ENCODE peak calls at places on chromosomes 7 and 10, in ten cellular contexts. X is NB4, W is left ventricle myocardium inferior, I is A549, N is neuronal stem cell, F is neural progenitor cell, C is heart right ventricle, U is fibroblast of villous mesenchyme, R is Panc1, J is heart left ventricle. B is an unnamed sample.

GRCh38 chr7:142323706-142324105 is 65.8 kb upstream of the PRSS58 start:
- DNase-seq in X (peak; percentile 60), W (no peak), I (peak; percentile 17), N (peak; percentile 61), F (peak; percentile 82), C (no peak), U (peak; percentile 6), R (no peak), J (no peak), B (no peak)

GRCh38 chr10:85612833-85613232 is 753.8 kb downstream of the GRID1 start:
- DNase-seq in X (no peak), W (no peak), I (no peak), N (no peak), F (no peak), C (no peak), U (no peak), R (no peak), J (no peak), B (no peak)

GRCh38 chr10:44636625-44637024 is 251.7 kb upstream of the CXCL12 start:
- DNase-seq in X (no peak), W (no peak), I (no peak), N (no peak), F (no peak), C (no peak), U (no peak), R (no peak), J (no peak), B (peak; percentile 97)

GRCh38 chr7:85447004-85447403 is 260.1 kb upstream of the SEMA3D start:
- DNase-seq in X (no peak), W (no peak), I (no peak), N (no peak), F (no peak), C (no peak), U (no peak), R (no peak), J (no peak), B (no peak)

GRCh38 chr10:20670569-20670968 is 226.5 kb downstream of the NEBL start:
- DNase-seq in X (no peak), W (no peak), I (no peak), N (no peak), F (no peak), C (no peak), U (no peak), R (no peak), J (no peak), B (no peak)

GRCh38 chr7:104275900-104276299 is 52.5 kb upstream of the LHFPL3 start:
- DNase-seq in X (peak; percentile 32), W (no peak), I (no peak), N (no peak), F (no peak), C (no peak), U (peak; percentile 5), R (no peak), J (no peak), B (no peak)

GRCh38 chr10:76405932-76406331 is 974.5 kb downstream of the LRMDA start:
- DNase-seq in X (no peak), W (no peak), I (no peak), N (no peak), F (no peak), C (no peak), U (no peak), R (no peak), J (no peak), B (no peak)

GRCh38 chr7:40437498-40437897 is 302.7 kb downstream of the SUGCT start:
- DNase-seq in X (no peak), W (no peak), I (no peak), N (no peak), F (no peak), C (no peak), U (peak; percentile 85), R (peak; percentile 20), J (no peak), B (no peak)

GRCh38 chr7:1357601-1358271 is 101.5 kb downstream of the MICALL2 start:
- DNase-seq in X (peak; percentile 64), W (no peak), I (no peak), N (no peak), F (no peak), C (no peak), U (no peak), R (no peak), J (peak; percentile 40), B (no peak)

GRCh38 chr7:54260868-54261475 is 281.2 kb upstream of the VSTM2A start:
- DNase-seq in X (no peak), W (no peak), I (no peak), N (no peak), F (no peak), C (no peak), U (peak; percentile 30), R (no peak), J (no peak), B (no peak)

GRCh38 chr10:70084189-70084588 is 31.5 kb downstream of the MACROH2A2 start:
- DNase-seq in X (peak; percentile 16), W (no peak), I (no peak), N (no peak), F (no peak), C (no peak), U (no peak), R (no peak), J (no peak), B (no peak)

GRCh38 chr10:110456523-110457091 is 41.1 kb upstream of the DUSP5 start:
- DNase-seq in X (no peak), W (no peak), I (no peak), N (no peak), F (no peak), C (no peak), U (peak; percentile 36), R (no peak), J (no peak), B (no peak)

GRCh38 chr7:28904539-28905143 is 53.5 kb downstream of the TRIL start:
- DNase-seq in X (no peak), W (no peak), I (no peak), N (no peak), F (peak; percentile 34), C (no peak), U (peak; percentile 57), R (no peak), J (no peak), B (no peak)
- H3K4me3 ChIP-seq in X (no peak overlapping the region), W (peak overlapping the region; percentile 43), I (no peak overlapping the region), N (no peak overlapping the region), F (no peak overlapping the region), C (peak overlapping the region; percentile 17), U (peak overlapping the region; percentile 53), R (peak overlapping the region; percentile 19), J (peak overlapping the region; percentile 27), B (no peak overlapping the region)

GRCh38 chr7:88219781-88220747 is at the start of gene SRI:
- DNase-seq in X (peak; percentile 92), W (peak; percentile 88), I (peak; percentile 80), N (peak; percentile 88), F (peak; percentile 92), C (peak; percentile 83), U (peak; percentile 81), R (peak; percentile 64), J (peak; percentile 93), B (peak; percentile 69)

GRCh38 chr7:88218836-88219605 is 817 bp downstream of the SRI start:
- DNase-seq in X (peak; percentile 70), W (peak; percentile 26), I (peak; percentile 25), N (no peak), F (peak; percentile 62), C (peak; percentile 44), U (peak; percentile 65), R (no peak), J (peak; percentile 65), B (no peak)

GRCh38 chr7:88218428-88218745 is 1.5 kb downstream of the SRI start:
- DNase-seq in X (no peak), W (no peak), I (no peak), N (no peak), F (no peak), C (no peak), U (no peak), R (no peak), J (no peak), B (no peak)

GRCh38 chr7:88216276-88216675 is 3.6 kb downstream of the SRI start:
- DNase-seq in X (no peak), W (no peak), I (no peak), N (no peak), F (no peak), C (no peak), U (no peak), R (no peak), J (no peak), B (no peak)

DNA sequence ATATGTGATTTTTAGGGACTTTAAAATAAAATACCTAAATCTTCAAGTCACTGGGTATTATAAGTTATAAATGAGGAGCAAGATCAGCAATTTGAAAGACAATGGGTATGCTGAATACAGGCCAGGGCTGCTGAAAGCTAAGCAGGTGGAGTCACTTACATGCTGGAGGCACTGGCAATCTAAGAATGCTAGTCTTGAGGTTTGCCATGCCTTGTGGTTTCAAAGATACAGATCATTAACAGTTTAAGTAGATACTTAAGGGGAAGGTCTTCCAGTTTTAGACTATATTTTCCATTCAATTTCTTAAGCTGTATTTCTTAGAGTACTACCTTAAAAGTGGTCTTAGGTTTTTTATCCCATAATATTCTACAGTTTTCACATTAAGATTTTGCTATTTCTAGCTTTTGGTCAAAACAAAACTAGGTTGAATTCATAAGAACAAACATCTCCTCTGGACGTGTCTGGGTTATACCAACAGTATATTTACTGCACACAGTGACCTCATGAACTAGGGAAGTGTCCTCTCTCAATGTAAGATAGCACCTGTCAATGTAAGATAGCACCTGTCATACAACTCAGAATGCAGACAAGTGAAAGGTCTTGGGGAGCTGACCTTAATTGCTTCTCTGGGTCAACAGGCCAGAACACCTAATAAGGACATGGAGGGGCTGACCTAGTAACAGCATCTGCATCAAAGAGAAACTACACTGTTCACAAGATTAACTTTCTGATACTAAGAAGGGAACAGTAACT is 2.0 kb downstream of the SRI start:
- DNase-seq in X (peak; percentile 45), W (no peak), I (no peak), N (no peak), F (no peak), C (no peak), U (no peak), R (no peak), J (no peak), B (no peak)
- H3K4me3 ChIP-seq in X (peak overlapping the region; percentile 74), W (peak overlapping the region; percentile 100), I (no peak overlapping the region), N (peak overlapping the region; percentile 84), F (peak overlapping the region; percentile 77), C (no peak overlapping the region), U (no peak overlapping the region), R (peak overlapping the region; percentile 89), J (peak overlapping the region; percentile 69), B (no peak overlapping the region)

DNA sequence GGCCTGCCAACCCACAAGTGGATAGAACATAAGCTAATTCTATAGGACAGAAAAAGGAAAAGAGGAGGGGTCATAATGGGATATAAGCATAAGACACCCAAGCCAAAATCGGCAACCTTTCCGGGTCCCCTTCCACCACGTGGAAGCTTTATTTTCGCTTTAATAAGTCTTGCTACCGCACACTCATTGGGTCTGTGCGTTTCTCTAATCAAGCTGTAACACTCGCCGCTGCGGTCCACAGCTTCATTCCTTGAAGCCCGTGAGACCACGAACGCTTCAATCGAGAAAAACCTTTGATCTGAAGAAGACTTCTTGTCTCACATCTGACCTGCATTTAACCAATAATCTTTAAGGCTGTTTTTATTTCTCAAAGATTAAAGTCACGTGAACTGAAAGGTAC is 35.8 kb upstream of the HECW1 start:
- DNase-seq in X (no peak), W (no peak), I (no peak), N (no peak), F (no peak), C (no peak), U (no peak), R (no peak), J (no peak), B (no peak)
- H3K4me3 ChIP-seq in X (no peak overlapping the region), W (no peak overlapping the region), I (no peak overlapping the region), N (no peak overlapping the region), F (no peak overlapping the region), C (no peak overlapping the region), U (no peak overlapping the region), R (no peak overlapping the region), J (no peak overlapping the region), B (no peak overlapping the region)

GRCh38 chr7:159144756-159145543 is at the start of gene VIPR2:
- DNase-seq in X (no peak), W (peak; percentile 50), I (no peak), N (peak; percentile 17), F (peak; percentile 57), C (no peak), U (no peak), R (no peak), J (peak; percentile 77), B (no peak)
- H3K4me3 ChIP-seq in X (no peak within 1 kb of the TSS), W (peak within 1 kb of the TSS; percentile 85), I (peak within 1 kb of the TSS; percentile 29), N (no peak within 1 kb of the TSS), F (peak within 1 kb of the TSS; percentile 81), C (peak within 1 kb of the TSS; percentile 68), U (no peak within 1 kb of the TSS), R (peak within 1 kb of the TSS; percentile 40), J (peak within 1 kb of the TSS; percentile 91), B (peak within 1 kb of the TSS; percentile 46)